ENCODE peak calls at places on chromosomes 3 and 15, in seven cellular contexts. T is GM23338, P is IMR-90, C is AG09309, H is astrocyte of the spinal cord, V is colonic mucosa, G is aorta. J is an unnamed sample.
A peak's percentile ranks its signal among the peaks of the same experiment; 100 is the strongest.

GRCh38 chr15:63052961-63053698 is 10.6 kb downstream of the TPM1 start:
- DNase-seq in T (peak; percentile 29), P (no peak), C (no peak), H (peak; percentile 35), V (peak; percentile 59), G (no peak), J (peak; percentile 61)

GRCh38 chr15:62071711-62072308 is 5.0 kb downstream of the C2CD4A start:
- DNase-seq in T (peak; percentile 71), P (peak; percentile 57), C (no peak), H (peak; percentile 63), V (no peak), G (no peak), J (no peak)

GRCh38 chr15:63893866-63894661 is 60.3 kb upstream of the HERC1 start:
- DNase-seq in T (no peak), P (no peak), C (no peak), H (no peak), V (no peak), G (no peak), J (peak; percentile 92)

GRCh38 chr15:92665100-92665555 is 9.6 kb upstream of the FAM174B start:
- DNase-seq in T (no peak), P (peak; percentile 69), C (no peak), H (no peak), V (no peak), G (no peak), J (no peak)

GRCh38 chr3:192831111-192831644 is 86.5 kb downstream of the MB21D2 start:
- DNase-seq in T (no peak), P (peak; percentile 98), C (peak; percentile 77), H (peak; percentile 95), V (no peak), G (no peak), J (no peak)

GRCh38 chr3:128874481-128875180 is 4.8 kb upstream of the ACAD9 start:
- DNase-seq in T (no peak), P (no peak), C (no peak), H (no peak), V (no peak), G (no peak), J (no peak)

GRCh38 chr15:56371495-56372147 is 6.4 kb downstream of the TEX9 start:
- DNase-seq in T (peak; percentile 6), P (no peak), C (no peak), H (no peak), V (no peak), G (no peak), J (no peak)

GRCh38 chr3:184580376-184580775 is 18.8 kb downstream of the EPHB3 start:
- DNase-seq in T (no peak), P (no peak), C (no peak), H (no peak), V (no peak), G (no peak), J (peak; percentile 43)

GRCh38 chr15:99436472-99437314 is 129.1 kb upstream of the MEF2A start:
- DNase-seq in T (no peak), P (no peak), C (no peak), H (no peak), V (peak; percentile 23), G (peak; percentile 62), J (no peak)

GRCh38 chr15:45187894-45188830 is at the start of gene SHF:
- DNase-seq in T (peak; percentile 75), P (peak; percentile 45), C (no peak), H (peak; percentile 28), V (peak; percentile 68), G (peak; percentile 86), J (peak; percentile 74)

GRCh38 chr15:64017082-64017588 is 29.1 kb downstream of the DAPK2 start:
- DNase-seq in T (no peak), P (peak; percentile 49), C (no peak), H (peak; percentile 47), V (no peak), G (no peak), J (no peak)

GRCh38 chr15:69119692-69120395 is 40.6 kb upstream of the GLCE start:
- DNase-seq in T (peak; percentile 66), P (no peak), C (no peak), H (no peak), V (no peak), G (no peak), J (no peak)

GRCh38 chr15:95394186-95395067 is 936.1 kb upstream of the NR2F2 start:
- DNase-seq in T (no peak), P (peak; percentile 82), C (no peak), H (peak; percentile 52), V (no peak), G (no peak), J (no peak)

GRCh38 chr15:27817258-27817657 is 281.9 kb downstream of the OCA2 start:
- DNase-seq in T (no peak), P (no peak), C (no peak), H (no peak), V (no peak), G (no peak), J (no peak)

GRCh38 chr3:184780981-184781515 is 30.9 kb upstream of the VPS8 start:
- DNase-seq in T (no peak), P (no peak), C (no peak), H (no peak), V (no peak), G (peak; percentile 63), J (peak; percentile 29)

GRCh38 chr15:56913670-56914069 is 4.8 kb upstream of the TCF12 start:
- DNase-seq in T (peak; percentile 38), P (peak; percentile 25), C (peak; percentile 33), H (peak; percentile 45), V (no peak), G (no peak), J (no peak)

GRCh38 chr3:188911033-188911850 is 260.5 kb upstream of the TPRG1 start:
- DNase-seq in T (no peak), P (peak; percentile 21), C (no peak), H (no peak), V (no peak), G (no peak), J (no peak)

GRCh38 chr3:54703906-54704305 is 224.0 kb downstream of the LRTM1 start:
- DNase-seq in T (no peak), P (no peak), C (no peak), H (no peak), V (no peak), G (no peak), J (no peak)

GRCh38 chr3:141449424-141449823 is 37.4 kb upstream of the RASA2 start:
- DNase-seq in T (no peak), P (no peak), C (no peak), H (no peak), V (no peak), G (no peak), J (no peak)

GRCh38 chr3:122786067-122786466 is 7.6 kb downstream of the HSPBAP1 start:
- DNase-seq in T (no peak), P (peak; percentile 74), C (no peak), H (peak; percentile 66), V (peak; percentile 29), G (no peak), J (no peak)

GRCh38 chr3:5891721-5892120 is 704.2 kb downstream of the EDEM1 start:
- DNase-seq in T (no peak), P (no peak), C (no peak), H (peak; percentile 69), V (no peak), G (no peak), J (no peak)

GRCh38 chr3:179179979-179180758 is 32.0 kb downstream of the PIK3CA start:
- DNase-seq in T (no peak), P (peak; percentile 44), C (no peak), H (peak; percentile 57), V (no peak), G (no peak), J (no peak)

GRCh38 chr3:145698252-145698651 is 462.7 kb downstream of the PLOD2 start:
- DNase-seq in T (no peak), P (no peak), C (peak; percentile 14), H (no peak), V (no peak), G (no peak), J (no peak)

GRCh38 chr3:153084431-153084830 is 77.6 kb upstream of the RAP2B start:
- DNase-seq in T (no peak), P (no peak), C (no peak), H (no peak), V (no peak), G (no peak), J (no peak)

GRCh38 chr15:67403428-67403827 is 117.5 kb upstream of the C15orf61 start:
- DNase-seq in T (no peak), P (no peak), C (no peak), H (no peak), V (no peak), G (no peak), J (no peak)

DNA sequence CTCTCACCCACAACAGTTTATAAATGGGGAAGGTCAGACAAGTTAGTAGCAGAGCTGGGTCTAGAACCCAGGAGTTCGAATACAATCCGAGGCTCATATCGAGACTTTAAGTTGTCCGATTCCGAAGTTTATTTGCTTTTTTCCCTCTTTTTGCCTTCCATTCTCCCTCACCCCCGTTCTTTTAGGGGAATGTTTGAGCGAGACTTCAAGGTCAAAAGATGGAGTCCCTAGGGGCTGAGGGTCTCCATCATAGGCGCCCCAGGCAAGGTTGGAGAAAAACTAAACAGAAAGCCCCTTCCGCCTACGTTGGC is 7.2 kb downstream of the BCL6 start:
- DNase-seq in T (no peak), P (no peak), C (no peak), H (no peak), V (no peak), G (no peak), J (no peak)
- H3K4me3 ChIP-seq in T (peak overlapping the region; percentile 82), P (peak overlapping the region; percentile 46), C (peak overlapping the region; percentile 65), H (peak overlapping the region; percentile 49), V (peak overlapping the region; percentile 54), G (peak overlapping the region; percentile 69), J (peak overlapping the region; percentile 93)

DNA sequence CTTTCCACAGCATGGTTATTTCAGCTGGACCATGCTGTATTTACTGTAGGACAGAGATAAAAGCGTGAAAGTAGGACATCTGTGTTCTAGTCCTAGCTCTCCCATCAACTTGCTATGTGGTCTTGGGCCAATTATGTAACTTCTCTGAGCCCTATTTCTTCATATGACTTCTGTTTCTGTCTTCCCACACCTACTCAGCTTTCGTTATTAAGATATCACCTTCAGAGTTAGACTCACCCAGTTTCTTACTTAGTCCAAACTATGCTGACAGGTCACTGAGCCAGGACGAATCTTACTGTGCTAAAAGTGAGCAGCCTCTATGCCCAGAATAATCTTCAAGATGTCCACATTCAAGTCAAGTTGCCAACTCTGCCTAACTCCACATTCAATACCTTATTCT is 283.7 kb downstream of the IL5RA start:
- DNase-seq in T (no peak), P (no peak), C (no peak), H (no peak), V (no peak), G (no peak), J (no peak)
- H3K4me3 ChIP-seq in T (no peak overlapping the region), P (no peak overlapping the region), C (no peak overlapping the region), H (no peak overlapping the region), V (no peak overlapping the region), G (no peak overlapping the region), J (no peak overlapping the region)

DNA sequence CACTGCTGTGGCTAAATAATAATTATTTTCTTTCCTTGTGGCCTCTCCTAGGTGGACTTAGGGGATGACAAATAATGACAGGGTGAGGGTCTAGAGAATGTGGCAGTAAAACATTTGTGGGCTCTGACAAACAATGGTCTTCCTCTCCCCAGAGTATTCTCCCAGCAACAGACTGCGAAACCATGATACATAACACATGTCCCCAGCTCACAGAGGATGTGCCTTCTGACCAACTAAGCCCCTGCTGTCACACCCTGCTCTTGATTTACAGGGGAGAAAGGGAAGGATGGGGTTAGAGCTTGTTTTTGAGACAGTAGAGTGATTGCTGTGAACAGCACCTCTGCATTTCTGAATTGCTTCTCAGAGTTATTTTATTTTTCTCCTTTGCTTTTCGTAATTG is 116.6 kb upstream of the CTDSPL start:
- DNase-seq in T (no peak), P (no peak), C (no peak), H (no peak), V (no peak), G (no peak), J (no peak)
- H3K4me3 ChIP-seq in T (no peak overlapping the region), P (no peak overlapping the region), C (no peak overlapping the region), H (no peak overlapping the region), V (no peak overlapping the region), G (no peak overlapping the region), J (no peak overlapping the region)

GRCh38 chr15:40100947-40101905 is 7.5 kb downstream of the BMF start:
- DNase-seq in T (no peak), P (peak; percentile 50), C (no peak), H (no peak), V (no peak), G (no peak), J (no peak)
- H3K4me3 ChIP-seq in T (no peak overlapping the region), P (no peak overlapping the region), C (no peak overlapping the region), H (no peak overlapping the region), V (no peak overlapping the region), G (no peak overlapping the region), J (no peak overlapping the region)